ENCODE peak calls at places on chromosomes 11 and 22, in eight cellular contexts. E is IMR-90; L is tibial nerve; R is mesenchymal stem cell; Z is A549; K is body of pancreas; W is thoracic aorta; C is naive thymus-derived CD4-positive, alpha-beta T cell. N is an unnamed sample.

GRCh38 chr11:128956401-128957203 is 13.9 kb upstream of the TP53AIP1 start:
- DNase-seq in E (peak; percentile 78), L (peak; percentile 52), R (peak; percentile 80), Z (peak; percentile 62), K (peak; percentile 38), W (no peak), C (peak; percentile 48), N (no peak)

GRCh38 chr11:14118047-14118446 is 155.5 kb downstream of the SPON1 start:
- DNase-seq in E (no peak), L (no peak), R (no peak), Z (no peak), K (no peak), W (no peak), C (no peak), N (no peak)

GRCh38 chr22:37517826-37518450 is 1.3 kb downstream of the CARD10 start:
- DNase-seq in E (no peak), L (no peak), R (no peak), Z (no peak), K (no peak), W (no peak), C (no peak), N (peak; percentile 79)

GRCh38 chr11:61541568-61541967 is 33.0 kb downstream of the LRRC10B start:
- DNase-seq in E (peak; percentile 52), L (no peak), R (no peak), Z (peak; percentile 26), K (no peak), W (no peak), C (no peak), N (no peak)

GRCh38 chr22:25069758-25070461 is 117.4 kb downstream of the KIAA1671 start:
- DNase-seq in E (no peak), L (no peak), R (peak; percentile 42), Z (no peak), K (no peak), W (no peak), C (peak; percentile 45), N (no peak)

GRCh38 chr11:19849107-19849789 is 136.6 kb downstream of the NAV2 start:
- DNase-seq in E (peak; percentile 41), L (no peak), R (no peak), Z (no peak), K (peak; percentile 84), W (no peak), C (no peak), N (no peak)

GRCh38 chr11:122723576-122723975 is 68.1 kb downstream of the UBASH3B start:
- DNase-seq in E (peak; percentile 45), L (no peak), R (no peak), Z (no peak), K (no peak), W (no peak), C (no peak), N (no peak)

GRCh38 chr22:39215430-39216142 is 29.2 kb downstream of the PDGFB start:
- DNase-seq in E (no peak), L (no peak), R (no peak), Z (peak; percentile 36), K (peak; percentile 45), W (no peak), C (peak; percentile 49), N (no peak)

GRCh38 chr11:66172146-66172545 is 96.3 kb upstream of the RAB1B start:
- DNase-seq in E (peak; percentile 86), L (no peak), R (peak; percentile 28), Z (no peak), K (no peak), W (no peak), C (no peak), N (no peak)

GRCh38 chr11:109970516-109971183 is 122.5 kb upstream of the ZC3H12C start:
- DNase-seq in E (no peak), L (no peak), R (no peak), Z (no peak), K (no peak), W (no peak), C (no peak), N (no peak)

GRCh38 chr11:9139628-9140357 is 48.4 kb upstream of the SCUBE2 start:
- DNase-seq in E (no peak), L (no peak), R (no peak), Z (no peak), K (peak; percentile 14), W (no peak), C (no peak), N (no peak)

GRCh38 chr11:33624082-33624481 is 76.5 kb downstream of the C11orf91 start:
- DNase-seq in E (no peak), L (no peak), R (no peak), Z (no peak), K (no peak), W (no peak), C (no peak), N (no peak)

GRCh38 chr11:115613986-115614625 is 109.9 kb upstream of the CADM1 start:
- DNase-seq in E (peak; percentile 90), L (no peak), R (peak; percentile 69), Z (peak; percentile 30), K (no peak), W (no peak), C (no peak), N (no peak)

GRCh38 chr11:66851251-66851620 is 5.6 kb upstream of the LRFN4 start:
- DNase-seq in E (no peak), L (no peak), R (no peak), Z (no peak), K (no peak), W (no peak), C (no peak), N (no peak)

GRCh38 chr11:119828819-119829218 is 99.8 kb upstream of the NECTIN1 start:
- DNase-seq in E (no peak), L (no peak), R (no peak), Z (no peak), K (no peak), W (no peak), C (no peak), N (no peak)

GRCh38 chr11:119830400-119830799 is 101.4 kb upstream of the NECTIN1 start:
- DNase-seq in E (no peak), L (no peak), R (no peak), Z (no peak), K (no peak), W (no peak), C (no peak), N (no peak)

GRCh38 chr11:119828011-119828410 is 99.0 kb upstream of the NECTIN1 start:
- DNase-seq in E (no peak), L (no peak), R (no peak), Z (no peak), K (no peak), W (no peak), C (no peak), N (no peak)

GRCh38 chr11:119831011-119831410 is 102.0 kb upstream of the NECTIN1 start:
- DNase-seq in E (no peak), L (no peak), R (no peak), Z (no peak), K (no peak), W (no peak), C (no peak), N (no peak)

DNA sequence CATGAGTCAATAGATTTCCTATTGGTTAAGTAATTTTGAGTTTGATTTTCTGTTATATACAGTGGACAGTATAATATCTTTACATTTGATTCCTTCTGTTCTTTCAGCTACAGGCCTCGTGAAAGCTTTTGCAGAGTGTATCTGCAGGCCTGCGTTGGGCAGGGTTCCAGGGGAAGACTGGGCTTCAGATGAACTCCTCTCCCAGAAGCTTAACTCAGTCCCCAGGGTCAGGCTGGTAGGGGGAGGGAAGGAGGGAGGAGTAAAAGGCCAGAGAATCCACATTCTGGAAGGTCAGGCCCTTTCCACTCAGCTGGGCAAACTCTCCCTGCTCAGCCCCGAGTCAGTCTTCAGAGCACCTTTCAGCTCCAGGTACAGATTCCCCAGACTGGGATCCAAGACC is 100.4 kb upstream of the NECTIN1 start:
- DNase-seq in E (no peak), L (no peak), R (no peak), Z (no peak), K (no peak), W (no peak), C (no peak), N (no peak)
- H3K27ac ChIP-seq in E (no peak overlapping the region), L (no peak overlapping the region), R (no peak overlapping the region), Z (no peak overlapping the region), K (no peak overlapping the region), W (no peak overlapping the region), C (no peak overlapping the region), N (no peak overlapping the region)

DNA sequence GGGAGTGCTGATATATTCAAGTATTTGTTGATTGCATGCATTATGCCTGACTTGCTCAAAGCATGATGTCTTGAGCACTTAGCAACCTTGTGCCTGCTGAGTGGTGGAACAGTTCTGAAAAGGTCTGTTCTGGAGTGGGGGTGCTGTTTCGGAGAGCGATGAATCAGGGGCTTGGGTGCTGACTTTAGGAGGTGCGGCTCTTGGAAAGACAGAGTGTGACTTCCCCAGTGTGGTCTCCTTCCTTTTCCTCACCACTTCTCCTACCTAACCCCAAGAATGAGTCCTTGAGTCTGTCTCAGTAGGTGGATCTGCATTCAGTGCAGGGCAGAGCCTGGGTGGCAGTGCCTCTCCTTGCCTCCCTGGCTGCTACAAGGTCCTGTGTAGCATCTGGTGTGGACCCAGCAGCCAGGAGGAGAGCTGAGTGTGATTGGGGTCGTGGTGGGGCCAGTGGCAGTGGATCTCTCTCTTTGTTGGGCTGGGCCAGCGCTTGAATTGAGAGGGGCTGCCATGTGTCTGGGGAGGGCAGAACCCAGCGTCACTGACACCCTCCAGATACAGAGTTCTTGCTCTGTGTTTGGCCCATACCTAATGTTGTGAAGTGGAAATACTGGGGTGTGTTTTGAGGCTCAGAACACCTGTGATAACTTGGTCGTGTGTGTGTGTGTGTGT is 35.9 kb downstream of the ST3GAL4 start:
- DNase-seq in E (no peak), L (no peak), R (no peak), Z (no peak), K (no peak), W (no peak), C (no peak), N (no peak)
- H3K4me1 ChIP-seq in E (peaks cover 2% of the 10 kb centered on the region), L (peaks cover 34% of the 10 kb centered on the region), R (peaks cover 1% of the 10 kb centered on the region), Z (no peaks in the 10 kb centered on the region), K (no peaks in the 10 kb centered on the region), W (peaks cover 17% of the 10 kb centered on the region), C (no peaks in the 10 kb centered on the region), N (peaks cover 4% of the 10 kb centered on the region)

GRCh38 chr11:58003036-58003435 is 20.6 kb upstream of the OR9Q1 start:
- DNase-seq in E (no peak), L (no peak), R (no peak), Z (no peak), K (no peak), W (no peak), C (no peak), N (no peak)
- H3K4me3 ChIP-seq in E (no peak overlapping the region), L (no peak overlapping the region), R (no peak overlapping the region), Z (no peak overlapping the region), K (no peak overlapping the region), W (no peak overlapping the region), C (no peak overlapping the region), N (no peak overlapping the region)

GRCh38 chr11:96257972-96258951 is 84.7 kb downstream of the MAML2 start:
- DNase-seq in E (peak; percentile 58), L (no peak), R (peak; percentile 62), Z (no peak), K (no peak), W (no peak), C (peak; percentile 81), N (no peak)

GRCh38 chr11:96254854-96255253 is 88.1 kb downstream of the MAML2 start:
- DNase-seq in E (no peak), L (no peak), R (no peak), Z (no peak), K (no peak), W (no peak), C (peak; percentile 16), N (no peak)

GRCh38 chr11:96256604-96257003 is 86.4 kb downstream of the MAML2 start:
- DNase-seq in E (no peak), L (no peak), R (peak; percentile 63), Z (no peak), K (no peak), W (no peak), C (no peak), N (no peak)

GRCh38 chr11:96256213-96256580 is 86.8 kb downstream of the MAML2 start:
- DNase-seq in E (no peak), L (no peak), R (no peak), Z (no peak), K (no peak), W (no peak), C (no peak), N (no peak)

GRCh38 chr11:96257036-96257435 is 86.0 kb downstream of the MAML2 start:
- DNase-seq in E (no peak), L (no peak), R (no peak), Z (no peak), K (no peak), W (no peak), C (no peak), N (no peak)
- H3K27ac ChIP-seq in E (peak overlapping the region; percentile 32), L (peak overlapping the region; percentile 69), R (no peak overlapping the region), Z (peak overlapping the region; percentile 57), K (no peak overlapping the region), W (no peak overlapping the region), C (peak overlapping the region; percentile 77), N (peak overlapping the region; percentile 84)